ENCODE peak calls at places on chromosomes 6 and 20, in four cellular contexts. J is PC-3, R is neural progenitor cell, H is GM23338. S is an unnamed sample.

GRCh38 chr6:151325075-151326050 is 66.0 kb downstream of the ZBTB2 start:
- DNase-seq in J (peak; percentile 68), R (peak; percentile 68), H (peak; percentile 75), S (peak; percentile 87)

GRCh38 chr6:82205793-82206425 is 41.6 kb downstream of the IBTK start:
- DNase-seq in J (no peak), R (peak; percentile 22), H (no peak), S (no peak)

GRCh38 chr6:150733726-150734125 is 131.8 kb upstream of the MTHFD1L start:
- DNase-seq in J (no peak), R (no peak), H (no peak), S (no peak)

GRCh38 chr6:17714879-17715860 is 8.4 kb upstream of the NUP153 start:
- DNase-seq in J (peak; percentile 89), R (no peak), H (no peak), S (peak; percentile 93)

GRCh38 chr6:136646377-136646776 is 96.2 kb upstream of the MAP7 start:
- DNase-seq in J (no peak), R (no peak), H (no peak), S (peak; percentile 37)

GRCh38 chr6:169169941-169170582 is 83.6 kb downstream of the THBS2 start:
- DNase-seq in J (no peak), R (no peak), H (no peak), S (no peak)

GRCh38 chr20:49252556-49253350 is 25.1 kb downstream of the ZNFX1 start:
- DNase-seq in J (no peak), R (no peak), H (no peak), S (no peak)

GRCh38 chr6:131628726-131629125 is 684 bp upstream of the MED23 start:
- DNase-seq in J (no peak), R (no peak), H (no peak), S (peak; percentile 50)

GRCh38 chr6:137363805-137364138 is 130.4 kb downstream of the OLIG3 start:
- DNase-seq in J (no peak), R (no peak), H (no peak), S (peak; percentile 28)

GRCh38 chr6:14035448-14035847 is 82.1 kb upstream of the CD83 start:
- DNase-seq in J (peak; percentile 73), R (peak; percentile 54), H (peak; percentile 82), S (peak; percentile 90)

GRCh38 chr20:21342656-21343345 is 39.7 kb downstream of the XRN2 start:
- DNase-seq in J (no peak), R (no peak), H (no peak), S (peak; percentile 23)

GRCh38 chr20:354298-354977 is 7.5 kb downstream of the NRSN2 start:
- DNase-seq in J (peak; percentile 93), R (peak; percentile 88), H (peak; percentile 91), S (peak; percentile 79)

GRCh38 chr6:140441256-140441655 is 1066.8 kb upstream of the CITED2 start:
- DNase-seq in J (peak; percentile 58), R (peak; percentile 74), H (peak; percentile 69), S (peak; percentile 28)

GRCh38 chr6:72937160-72937559 is 288.1 kb downstream of the KHDC1L start:
- DNase-seq in J (no peak), R (no peak), H (no peak), S (no peak)

GRCh38 chr6:15017251-15017650 is 228.6 kb upstream of the JARID2 start:
- DNase-seq in J (no peak), R (peak; percentile 89), H (peak; percentile 93), S (peak; percentile 27)

GRCh38 chr20:17680128-17680835 is 1.8 kb downstream of the RRBP1 start:
- DNase-seq in J (peak; percentile 80), R (peak; percentile 35), H (peak; percentile 44), S (peak; percentile 79)

GRCh38 chr6:91352285-91352684 is 765.4 kb upstream of the MAP3K7 start:
- DNase-seq in J (no peak), R (no peak), H (no peak), S (no peak)

GRCh38 chr6:34928220-34928619 is 39.2 kb downstream of the ANKS1A start:
- DNase-seq in J (no peak), R (peak; percentile 74), H (no peak), S (no peak)

GRCh38 chr20:36830791-36831691 is 44.9 kb upstream of the TLDC2 start:
- DNase-seq in J (peak; percentile 34), R (no peak), H (peak; percentile 41), S (peak; percentile 80)

GRCh38 chr6:35611235-35611634 is 77.5 kb downstream of the FKBP5 start:
- DNase-seq in J (no peak), R (no peak), H (peak; percentile 39), S (peak; percentile 48)

GRCh38 chr20:17721802-17722486 is 22.2 kb downstream of the BANF2 start:
- DNase-seq in J (peak; percentile 34), R (no peak), H (peak; percentile 29), S (peak; percentile 21)

GRCh38 chr6:36676142-36677058 is 2.1 kb upstream of the CDKN1A start:
- DNase-seq in J (no peak), R (peak; percentile 26), H (no peak), S (peak; percentile 60)

GRCh38 chr6:131954775-131955107 is 3.6 kb upstream of the CCN2 start:
- DNase-seq in J (peak; percentile 86), R (no peak), H (peak; percentile 44), S (peak; percentile 31)

GRCh38 chr6:150967381-150967780 is 101.9 kb downstream of the MTHFD1L start:
- DNase-seq in J (no peak), R (no peak), H (no peak), S (no peak)

GRCh38 chr6:32668226-32668747 is 1.8 kb upstream of the HLA-DQB1 start:
- DNase-seq in J (peak; percentile 74), R (peak; percentile 46), H (peak; percentile 74), S (peak; percentile 24)

GRCh38 chr6:221531-222349 is 70.5 kb upstream of the DUSP22 start:
- DNase-seq in J (peak; percentile 44), R (no peak), H (no peak), S (no peak)

GRCh38 chr6:5501837-5502236 is 240.5 kb downstream of the FARS2 start:
- DNase-seq in J (no peak), R (peak; percentile 23), H (no peak), S (no peak)

GRCh38 chr6:6519028-6519427 is 69.5 kb upstream of the LY86 start:
- DNase-seq in J (no peak), R (no peak), H (no peak), S (no peak)

GRCh38 chr6:149443411-149444181 is 41.2 kb downstream of the ZC3H12D start:
- DNase-seq in J (no peak), R (no peak), H (no peak), S (no peak)
- H3K27ac ChIP-seq in J (no peak overlapping the region), R (no peak overlapping the region), H (no peak overlapping the region), S (no peak overlapping the region)

DNA sequence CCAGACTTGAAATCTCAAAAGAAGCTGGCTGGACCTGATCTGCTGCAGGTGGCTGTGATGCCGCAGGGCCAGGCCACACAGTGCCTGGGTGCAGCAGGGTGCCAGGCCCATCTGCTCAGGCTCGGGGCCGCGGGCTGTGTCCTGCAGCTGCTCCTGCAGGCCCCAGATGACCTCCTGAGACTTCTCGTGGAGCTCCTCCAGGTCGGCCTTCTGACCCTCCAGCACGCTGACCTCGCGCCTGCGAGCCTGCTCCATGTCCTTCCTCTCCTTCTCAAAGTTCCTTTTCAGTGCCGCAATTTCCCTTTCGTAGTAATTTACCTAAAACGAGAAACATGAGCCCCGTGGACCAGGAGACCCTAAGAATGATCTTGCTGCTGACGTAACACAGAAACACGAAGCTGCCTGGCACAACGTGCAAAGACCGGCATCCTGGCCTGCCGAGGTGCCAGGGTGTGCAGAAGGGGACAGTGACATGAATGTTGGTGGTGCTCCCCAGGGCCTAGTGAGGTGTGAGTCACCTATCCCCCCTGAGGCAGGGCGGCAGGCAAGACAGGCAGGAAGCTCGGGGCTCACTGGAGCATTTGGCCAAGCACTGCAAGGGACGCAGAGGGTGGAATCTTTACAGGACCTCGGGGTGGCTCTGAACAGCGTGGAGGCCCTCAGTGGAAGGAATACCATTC is 71.6 kb downstream of the GINS1 start:
- DNase-seq in J (no peak), R (no peak), H (no peak), S (no peak)
- H3K36me3 ChIP-seq in J (no peaks in the 10 kb centered on the region), R (no peaks in the 10 kb centered on the region), H (peaks cover 2% of the 10 kb centered on the region), S (no peaks in the 10 kb centered on the region)

DNA sequence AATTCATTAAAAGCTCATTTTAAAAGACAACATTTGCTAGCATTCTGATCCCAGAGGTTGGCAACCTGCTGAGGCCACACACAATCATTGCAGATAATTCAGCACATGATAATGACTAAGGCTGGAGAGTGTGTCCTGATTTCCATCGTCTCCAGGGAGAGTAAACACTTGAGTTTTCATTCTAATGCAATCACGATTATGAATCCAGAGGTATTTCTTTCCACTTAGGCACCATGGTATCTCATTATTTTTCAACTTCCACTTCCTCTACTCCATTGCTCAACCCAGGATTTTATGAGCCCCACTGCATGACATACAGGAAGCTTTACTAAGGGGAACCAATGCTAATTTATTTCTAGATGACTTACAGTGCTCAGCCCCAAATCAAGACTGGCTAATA is 273.8 kb upstream of the AGPAT4 start:
- DNase-seq in J (no peak), R (no peak), H (no peak), S (peak; percentile 21)
- TF ChIP-seq EZH2phosphoT487 in J (no peak), R (no peak), H (no peak), S (no peak)

GRCh38 chr6:146543940-146544661 is 468 bp downstream of the RAB32 start:
- DNase-seq in J (peak; percentile 24), R (peak; percentile 45), H (peak; percentile 60), S (peak; percentile 72)
- H3K27ac ChIP-seq in J (peak overlapping the region; percentile 42), R (no peak overlapping the region), H (no peak overlapping the region), S (peak overlapping the region; percentile 92)

GRCh38 chr20:44945261-44945660 is 14.9 kb downstream of the TOMM34 start:
- DNase-seq in J (no peak), R (no peak), H (no peak), S (no peak)

GRCh38 chr20:44942264-44942973 is 17.8 kb downstream of the TOMM34 start:
- DNase-seq in J (no peak), R (peak; percentile 11), H (peak; percentile 43), S (no peak)

GRCh38 chr20:44946266-44946852 is 13.8 kb downstream of the TOMM34 start:
- DNase-seq in J (no peak), R (no peak), H (no peak), S (no peak)

GRCh38 chr20:44941292-44941691 is 18.9 kb downstream of the TOMM34 start:
- DNase-seq in J (no peak), R (no peak), H (no peak), S (no peak)

GRCh38 chr20:44943828-44944227 is 16.4 kb downstream of the TOMM34 start:
- DNase-seq in J (no peak), R (no peak), H (no peak), S (no peak)
- H3K36me3 ChIP-seq in J (peaks cover 82% of the 10 kb centered on the region), R (peaks cover 10% of the 10 kb centered on the region), H (peaks cover 23% of the 10 kb centered on the region), S (peaks cover 52% of the 10 kb centered on the region)

GRCh38 chr6:40848038-40848437 is 191.0 kb downstream of the UNC5CL start:
- DNase-seq in J (no peak), R (no peak), H (no peak), S (peak; percentile 80)

GRCh38 chr6:40844241-40844640 is 194.8 kb downstream of the UNC5CL start:
- DNase-seq in J (no peak), R (no peak), H (no peak), S (no peak)

GRCh38 chr6:40848868-40849524 is 190.0 kb downstream of the UNC5CL start:
- DNase-seq in J (no peak), R (no peak), H (no peak), S (no peak)

GRCh38 chr6:40841721-40842120 is 197.3 kb downstream of the UNC5CL start:
- DNase-seq in J (no peak), R (no peak), H (no peak), S (no peak)

DNA sequence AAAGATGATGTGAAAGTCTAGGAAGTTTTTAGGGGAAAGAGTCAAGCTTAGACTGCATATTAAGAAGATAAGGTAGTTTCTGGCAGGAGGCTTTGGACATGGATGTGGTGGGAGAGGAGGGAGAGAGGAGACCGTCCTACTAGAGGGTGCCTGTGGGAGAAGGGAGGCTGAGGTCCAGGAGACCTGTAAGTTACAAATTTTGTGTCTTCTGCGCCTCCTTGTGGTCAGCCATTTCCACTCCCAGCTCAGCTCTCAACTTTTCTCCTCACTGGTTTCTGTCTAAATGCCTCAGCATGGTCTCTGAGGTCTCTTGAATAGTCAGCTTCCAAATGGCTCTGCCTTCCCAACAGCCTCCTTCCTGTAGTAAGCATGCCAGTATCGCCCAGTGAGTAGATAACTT is 193.4 kb downstream of the UNC5CL start:
- DNase-seq in J (peak; percentile 69), R (peak; percentile 78), H (peak; percentile 78), S (peak; percentile 55)
- TF ChIP-seq EZH2phosphoT487 in J (no peak), R (no peak), H (no peak), S (no peak)

S was measured in GM23248.